ENCODE peak calls at places on chromosomes 6 and 20, in five cellular contexts. Z is NCI-H1436 treated with DMSO at 0.1 percent for 48 hours, N is activated T-cell treated with anti-CD3 and anti-CD28 coated beads for 1 hour, S is HTR-8/SVneo, O is left cardiac atrium. V is an unnamed sample.

GRCh38 chr6:21922086-21922485 is 328.5 kb downstream of the SOX4 start:
- DNase-seq in S (peak; percentile 10), Z (no peak), O (no peak), N (no peak), V (no peak)

GRCh38 chr6:76026101-76026500 is 46.4 kb downstream of the IMPG1 start:
- DNase-seq in Z (no peak), S (no peak), N (no peak), O (no peak), V (no peak)

GRCh38 chr6:29947292-29947980 is 5.1 kb downstream of the HLA-A start:
- DNase-seq in S (no peak), O (no peak), N (peak; percentile 14), Z (no peak), V (no peak)

GRCh38 chr20:41242352-41242751 is 75.2 kb downstream of the ZHX3 start:
- DNase-seq in Z (no peak), O (no peak), N (no peak), S (no peak), V (no peak)

GRCh38 chr6:29376003-29376402 is 912 bp upstream of the OR12D3 start:
- DNase-seq in N (no peak), Z (no peak), S (peak; percentile 13), O (no peak), V (no peak)

GRCh38 chr6:152062476-152062875 is 255.0 kb downstream of the ESR1 start:
- DNase-seq in O (no peak), Z (no peak), S (no peak), N (no peak), V (no peak)

GRCh38 chr6:20919677-20920385 is 385.6 kb downstream of the CDKAL1 start:
- DNase-seq in N (no peak), Z (no peak), O (no peak), S (no peak), V (no peak)

GRCh38 chr6:90251295-90251992 is 45.2 kb downstream of the BACH2 start:
- DNase-seq in N (no peak), O (no peak), Z (no peak), S (no peak), V (no peak)

GRCh38 chr6:157137501-157137900 is 185.8 kb downstream of the TMEM242 start:
- DNase-seq in S (no peak), N (no peak), O (no peak), Z (no peak), V (no peak)

GRCh38 chr20:23393999-23394775 is 27.1 kb downstream of the NAPB start:
- DNase-seq in Z (no peak), S (no peak), N (no peak), O (no peak), V (no peak)

GRCh38 chr6:31355540-31355988 is 1.4 kb downstream of the HLA-B start:
- DNase-seq in S (no peak), N (no peak), Z (no peak), O (no peak), V (no peak)

GRCh38 chr6:148602136-148602535 is 144.7 kb upstream of the UST start:
- DNase-seq in S (no peak), O (no peak), Z (no peak), N (no peak), V (no peak)

GRCh38 chr6:168049277-168049676 is 29.7 kb downstream of the FRMD1 start:
- DNase-seq in O (no peak), Z (no peak), N (no peak), S (no peak), V (no peak)

GRCh38 chr6:62039602-62040001 is 246.4 kb downstream of the KHDRBS2 start:
- DNase-seq in O (no peak), N (no peak), S (no peak), Z (no peak), V (no peak)

GRCh38 chr6:137494281-137494966 is at the start of gene OLIG3:
- DNase-seq in O (no peak), S (no peak), Z (no peak), N (no peak), V (no peak)

GRCh38 chr20:20017852-20018245 is 687 bp downstream of the NAA20 start:
- DNase-seq in N (no peak), O (no peak), Z (no peak), S (peak; percentile 25), V (no peak)

GRCh38 chr20:24965065-24965919 is 16.2 kb downstream of the CST7 start:
- DNase-seq in O (no peak), S (no peak), Z (no peak), N (no peak), V (no peak)

GRCh38 chr6:10381830-10382208 is 33.1 kb downstream of the TFAP2A start:
- DNase-seq in N (no peak), Z (no peak), S (no peak), O (no peak), V (no peak)

GRCh38 chr6:45650527-45651135 is 272.9 kb upstream of the SUPT3H start:
- DNase-seq in S (peak; percentile 74), N (no peak), Z (no peak), O (no peak), V (no peak)

GRCh38 chr6:24440897-24441598 is 38.3 kb downstream of the MRS2 start:
- DNase-seq in N (no peak), Z (no peak), S (no peak), O (no peak), V (no peak)

GRCh38 chr6:145213614-145214013 is 521.7 kb downstream of the EPM2A start:
- DNase-seq in S (no peak), Z (no peak), O (no peak), N (no peak), V (no peak)

GRCh38 chr6:26439552-26440125 is 665 bp upstream of the BTN3A3 start:
- DNase-seq in O (no peak), S (no peak), N (no peak), Z (no peak), V (no peak)

V was measured in left ventricle myocardium inferior.